ENCODE peak calls at places on chromosomes 2 and 18, in six cellular contexts. L is tibial artery, B is astrocyte, Q is OCI-LY7, Y is cardiac muscle cell, T is Peyer's patch. P is an unnamed sample.
A peak's percentile ranks its signal among the peaks of the same experiment; 100 is the strongest.

GRCh38 chr2:25132296-25132630 is 36.1 kb downstream of the POMC start:
- DNase-seq in L (no peak), B (no peak), Q (no peak), Y (peak; percentile 65), T (no peak), P (no peak)

GRCh38 chr2:39736593-39736992 is 42.5 kb downstream of the THUMPD2 start:
- DNase-seq in L (peak; percentile 69), B (peak; percentile 99), Q (no peak), Y (no peak), T (no peak), P (no peak)

GRCh38 chr2:118167026-118167425 is 78.8 kb downstream of the INSIG2 start:
- DNase-seq in L (no peak), B (no peak), Q (no peak), Y (no peak), T (no peak), P (no peak)

GRCh38 chr2:98464772-98465310 is 20.2 kb downstream of the INPP4A start:
- DNase-seq in L (no peak), B (no peak), Q (peak; percentile 13), Y (no peak), T (peak; percentile 69), P (peak; percentile 61)

GRCh38 chr18:59923539-59924196 is 23.9 kb downstream of the PMAIP1 start:
- DNase-seq in L (no peak), B (no peak), Q (no peak), Y (no peak), T (no peak), P (no peak)

GRCh38 chr2:85540131-85540587 is 1.2 kb downstream of the MAT2A start:
- DNase-seq in L (no peak), B (no peak), Q (no peak), Y (no peak), T (no peak), P (no peak)

GRCh38 chr2:109513749-109514588 is 99.8 kb downstream of the SEPTIN10 start:
- DNase-seq in L (peak; percentile 85), B (peak; percentile 82), Q (no peak), Y (no peak), T (no peak), P (peak; percentile 88)

GRCh38 chr2:236164201-236164982 is 3.8 kb downstream of the GBX2 start:
- DNase-seq in L (no peak), B (no peak), Q (no peak), Y (peak; percentile 65), T (no peak), P (peak; percentile 58)

GRCh38 chr18:6069103-6069502 is 173.8 kb upstream of the TMEM200C start:
- DNase-seq in L (no peak), B (no peak), Q (no peak), Y (no peak), T (no peak), P (no peak)

GRCh38 chr2:105179469-105180372 is 61.8 kb upstream of the GPR45 start:
- DNase-seq in L (no peak), B (peak; percentile 79), Q (no peak), Y (peak; percentile 45), T (no peak), P (no peak)

GRCh38 chr2:234269769-234270204 is 219.3 kb downstream of the SPP2 start:
- DNase-seq in L (no peak), B (no peak), Q (no peak), Y (no peak), T (no peak), P (no peak)

GRCh38 chr18:26703170-26703933 is 155.0 kb upstream of the KCTD1 start:
- DNase-seq in L (no peak), B (no peak), Q (no peak), Y (no peak), T (no peak), P (no peak)

GRCh38 chr2:112750560-112750843 is 13.9 kb downstream of the CKAP2L start:
- DNase-seq in L (no peak), B (peak; percentile 47), Q (no peak), Y (no peak), T (no peak), P (no peak)

GRCh38 chr2:98704499-98705332 is 26.2 kb downstream of the MGAT4A start:
- DNase-seq in L (no peak), B (no peak), Q (no peak), Y (no peak), T (no peak), P (no peak)

GRCh38 chr2:74862268-74862964 is 28.5 kb downstream of the HK2 start:
- DNase-seq in L (no peak), B (no peak), Q (no peak), Y (no peak), T (no peak), P (no peak)

GRCh38 chr2:230684222-230685164 is 28.1 kb upstream of the CAB39 start:
- DNase-seq in L (no peak), B (peak; percentile 80), Q (no peak), Y (no peak), T (no peak), P (no peak)

GRCh38 chr2:218298314-218298875 is 6.1 kb upstream of the TMBIM1 start:
- DNase-seq in L (no peak), B (no peak), Q (no peak), Y (no peak), T (no peak), P (no peak)

GRCh38 chr18:26493021-26493420 is 55.3 kb downstream of the KCTD1 start:
- DNase-seq in L (no peak), B (no peak), Q (no peak), Y (no peak), T (no peak), P (no peak)

GRCh38 chr2:81194581-81194980 is 890.0 kb upstream of the LRRTM1 start:
- DNase-seq in L (peak; percentile 46), B (no peak), Q (no peak), Y (no peak), T (no peak), P (no peak)

GRCh38 chr18:3368193-3368592 is 81.8 kb upstream of the TGIF1 start:
- DNase-seq in L (no peak), B (peak; percentile 88), Q (no peak), Y (no peak), T (no peak), P (no peak)

GRCh38 chr2:126700677-126701076 is 44.7 kb downstream of the GYPC start:
- DNase-seq in L (no peak), B (peak; percentile 16), Q (no peak), Y (no peak), T (no peak), P (no peak)

GRCh38 chr18:56191334-56191733 is 447.1 kb downstream of the TXNL1 start:
- DNase-seq in L (no peak), B (no peak), Q (no peak), Y (no peak), T (no peak), P (no peak)

GRCh38 chr2:157500334-157500733 is 56.4 kb upstream of the CYTIP start:
- DNase-seq in L (no peak), B (no peak), Q (no peak), Y (no peak), T (no peak), P (no peak)

GRCh38 chr2:60354713-60355112 is 198.7 kb downstream of the BCL11A start:
- DNase-seq in L (no peak), B (no peak), Q (no peak), Y (peak; percentile 60), T (no peak), P (no peak)

GRCh38 chr18:70501358-70501757 is 212.5 kb downstream of the SOCS6 start:
- DNase-seq in L (no peak), B (no peak), Q (no peak), Y (no peak), T (no peak), P (no peak)

GRCh38 chr2:179265082-179265575 is 497 bp upstream of the SESTD1 start:
- DNase-seq in L (no peak), B (peak; percentile 25), Q (no peak), Y (no peak), T (no peak), P (no peak)

GRCh38 chr2:38138996-38139395 is 63.0 kb upstream of the CYP1B1 start:
- DNase-seq in L (no peak), B (no peak), Q (no peak), Y (no peak), T (no peak), P (no peak)

GRCh38 chr2:200135082-200135481 is 171.4 kb upstream of the SPATS2L start:
- DNase-seq in L (no peak), B (no peak), Q (no peak), Y (no peak), T (no peak), P (no peak)

GRCh38 chr2:129296401-129297343 is 682.8 kb upstream of the RAB6C start:
- DNase-seq in L (no peak), B (peak; percentile 1), Q (no peak), Y (no peak), T (no peak), P (no peak)

GRCh38 chr2:228762565-228762964 is 508.5 kb downstream of the PID1 start:
- DNase-seq in L (no peak), B (no peak), Q (no peak), Y (no peak), T (no peak), P (no peak)
- H3K9me3 ChIP-seq in L (no peaks in the 10 kb centered on the region), B (no peaks in the 10 kb centered on the region), Q (no peaks in the 10 kb centered on the region), Y (no peaks in the 10 kb centered on the region), T (no peaks in the 10 kb centered on the region), P (no peaks in the 10 kb centered on the region)

GRCh38 chr2:191347154-191347553 is 102.0 kb downstream of the MYO1B start:
- DNase-seq in L (no peak), B (no peak), Q (no peak), Y (no peak), T (no peak), P (no peak)
- TF ChIP-seq CTCF in L (no peak), B (no peak), Q (no peak), Y (no peak), T (no peak), P (no peak)

GRCh38 chr2:27591745-27592144 is 8.9 kb downstream of the ZNF512 start:
- DNase-seq in L (no peak), B (no peak), Q (no peak), Y (no peak), T (no peak), P (no peak)
- H3K9me3 ChIP-seq in L (peaks cover 8% of the 10 kb centered on the region), B (no peaks in the 10 kb centered on the region), Q (peaks cover 45% of the 10 kb centered on the region), Y (no peaks in the 10 kb centered on the region), T (peaks cover 17% of the 10 kb centered on the region), P (peaks cover 3% of the 10 kb centered on the region)

GRCh38 chr2:241942416-241943208 is 73.1 kb downstream of the RTP5 start:
- DNase-seq in L (no peak), B (no peak), Q (no peak), Y (no peak), T (no peak), P (no peak)

GRCh38 chr2:241941691-241942301 is 72.3 kb downstream of the RTP5 start:
- DNase-seq in L (no peak), B (no peak), Q (no peak), Y (no peak), T (no peak), P (no peak)

GRCh38 chr2:241943209-241943850 is 73.8 kb downstream of the RTP5 start:
- DNase-seq in L (no peak), B (no peak), Q (no peak), Y (no peak), T (no peak), P (no peak)

GRCh38 chr2:241939541-241939940 is 70.0 kb downstream of the RTP5 start:
- DNase-seq in L (no peak), B (no peak), Q (no peak), Y (no peak), T (no peak), P (no peak)

DNA sequence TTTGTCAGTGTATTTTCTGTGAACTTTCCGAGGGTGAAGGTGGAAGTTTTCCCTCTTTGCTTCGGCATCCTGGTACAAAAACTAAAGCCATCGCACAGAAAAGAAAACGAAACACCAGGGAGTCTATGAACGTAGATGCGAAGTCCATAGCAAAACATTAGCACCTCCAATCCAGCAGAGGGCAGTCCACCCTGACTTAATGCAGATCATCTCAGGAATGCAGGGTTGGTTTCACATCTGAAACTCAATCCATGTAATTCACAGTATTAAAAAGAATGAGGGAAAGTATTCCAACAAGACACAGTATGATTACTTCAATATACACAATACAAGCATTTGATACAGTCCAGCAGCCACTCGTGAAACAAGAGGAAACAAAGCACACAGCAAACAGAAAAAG is 70.8 kb downstream of the RTP5 start:
- DNase-seq in L (no peak), B (no peak), Q (peak; percentile 19), Y (no peak), T (no peak), P (no peak)
- TF ChIP-seq CTCF in L (no peak), B (peak; percentile 21), Q (peak; percentile 81), Y (peak; percentile 23), T (no peak), P (no peak)

P was measured in sigmoid colon.